ENCODE peak calls at places on chromosomes 3 and 15, in five cellular contexts. H is right atrium auricular region; Q is kidney epithelial cell; U is CD8-positive, alpha-beta T cell; K is prostate gland. V is an unnamed sample.
A peak's percentile ranks its signal among the peaks of the same experiment; 100 is the strongest.

GRCh38 chr15:101127503-101128076 is 124.3 kb downstream of the CHSY1 start:
- DNase-seq in U (peak; percentile 43), K (peak; percentile 66), Q (no peak), H (peak; percentile 89), V (peak; percentile 84)

GRCh38 chr3:27724459-27725197 is 2.5 kb upstream of the EOMES start:
- DNase-seq in H (no peak), K (no peak), Q (no peak), U (no peak), V (no peak)

GRCh38 chr3:169430687-169431404 is 232.7 kb downstream of the MECOM start:
- DNase-seq in Q (peak; percentile 21), U (no peak), K (peak; percentile 55), H (no peak), V (no peak)

GRCh38 chr3:54850484-54851003 is 77.3 kb downstream of the LRTM1 start:
- DNase-seq in H (no peak), K (no peak), U (no peak), Q (no peak), V (no peak)

GRCh38 chr15:62879770-62880169 is 162.8 kb upstream of the TPM1 start:
- DNase-seq in U (no peak), H (no peak), Q (no peak), K (no peak), V (no peak)

GRCh38 chr15:51450001-51450400 is 108.5 kb downstream of the GLDN start:
- DNase-seq in Q (peak; percentile 29), U (no peak), H (no peak), K (no peak), V (no peak)

GRCh38 chr3:134366928-134367352 is 7.3 kb downstream of the AMOTL2 start:
- DNase-seq in H (no peak), K (no peak), U (no peak), Q (no peak), V (no peak)

GRCh38 chr3:191528589-191528988 is 67.6 kb downstream of the PYDC2 start:
- DNase-seq in Q (no peak), K (no peak), U (no peak), H (no peak), V (no peak)

GRCh38 chr3:48475188-48475587 is 28.7 kb downstream of the ATRIP start:
- DNase-seq in U (no peak), K (no peak), H (no peak), Q (no peak), V (no peak)

GRCh38 chr15:29337156-29337959 is 67.7 kb upstream of the NSMCE3 start:
- DNase-seq in H (no peak), U (no peak), Q (no peak), K (peak; percentile 75), V (no peak)

GRCh38 chr15:65330934-65331645 is 26.6 kb downstream of the RNU5B-1 start:
- DNase-seq in K (no peak), Q (no peak), U (no peak), H (no peak), V (no peak)

GRCh38 chr15:71888797-71889196 is 78.4 kb downstream of the NR2E3 start:
- DNase-seq in K (no peak), H (no peak), U (no peak), Q (no peak), V (no peak)

GRCh38 chr15:71892335-71892734 is 82.0 kb downstream of the NR2E3 start:
- DNase-seq in U (no peak), H (no peak), K (no peak), Q (no peak), V (no peak)

GRCh38 chr15:71889947-71890346 is 79.6 kb downstream of the NR2E3 start:
- DNase-seq in H (no peak), Q (no peak), U (no peak), K (no peak), V (no peak)

GRCh38 chr15:71889385-71889784 is 79.0 kb downstream of the NR2E3 start:
- DNase-seq in K (no peak), U (no peak), H (no peak), Q (no peak), V (no peak)

GRCh38 chr15:71891026-71891425 is 80.7 kb downstream of the NR2E3 start:
- DNase-seq in H (no peak), U (no peak), Q (no peak), K (no peak), V (no peak)
- TF ChIP-seq CTCF in H (no peak), U (no peak), Q (no peak), K (no peak), V (no peak)

DNA sequence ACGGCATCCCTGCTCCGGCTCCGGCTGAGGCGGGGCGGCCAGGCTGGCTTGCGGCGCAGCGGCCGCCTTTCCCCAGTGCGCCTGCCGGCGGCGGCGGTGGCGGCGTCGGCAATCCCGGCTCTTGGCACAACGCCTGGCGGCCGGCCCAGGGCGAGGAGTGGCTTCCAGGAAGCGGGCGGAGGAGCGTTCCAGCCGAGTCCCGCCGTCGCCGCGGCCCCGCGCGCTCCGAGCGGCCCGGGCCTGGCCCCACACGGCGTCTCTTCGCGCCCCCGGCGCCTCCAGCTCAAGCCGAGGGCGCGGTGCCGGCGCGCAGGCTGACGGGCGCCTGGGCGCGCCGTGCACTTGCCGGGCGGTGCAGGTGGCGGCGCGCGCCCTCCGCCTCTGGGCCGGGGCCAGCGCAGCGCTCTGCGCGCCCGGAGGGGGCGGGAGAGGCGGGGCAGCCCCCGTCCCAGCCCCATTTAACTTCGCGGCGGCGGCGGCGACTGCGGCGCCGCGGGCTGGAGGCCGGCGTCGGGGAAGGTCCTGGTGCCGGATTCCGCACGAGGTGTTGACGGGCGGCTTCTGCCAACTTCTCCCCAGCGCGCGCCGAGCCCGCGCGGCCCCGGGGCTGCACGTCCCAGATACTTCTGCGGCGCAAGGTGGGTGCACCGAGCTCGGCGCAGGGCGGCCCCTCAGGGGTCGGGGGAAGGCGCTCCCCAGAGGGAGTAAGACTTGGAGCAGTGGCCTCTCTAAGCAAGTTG is at the start of gene ADAMTSL3:
- DNase-seq in H (peak; percentile 77), K (peak; percentile 76), U (no peak), Q (no peak), V (no peak)
- H3K4me3 ChIP-seq in H (peak within 1 kb of the TSS; percentile 68), K (peak within 1 kb of the TSS; percentile 36), U (no peak within 1 kb of the TSS), Q (peak within 1 kb of the TSS; percentile 41), V (no peak within 1 kb of the TSS)

GRCh38 chr3:182252802-182253201 is 540.5 kb upstream of the ATP11B start:
- DNase-seq in H (no peak), U (no peak), K (no peak), Q (no peak), V (no peak)

GRCh38 chr3:182246870-182247269 is 535.1 kb downstream of the SOX2 start:
- DNase-seq in K (no peak), H (no peak), U (no peak), Q (no peak), V (no peak)

GRCh38 chr3:182245059-182245458 is 533.3 kb downstream of the SOX2 start:
- DNase-seq in Q (no peak), K (no peak), U (no peak), H (no peak), V (no peak)

GRCh38 chr3:182244222-182244971 is 532.7 kb downstream of the SOX2 start:
- DNase-seq in K (no peak), U (no peak), H (no peak), Q (no peak), V (no peak)

GRCh38 chr3:182248349-182248880 is 536.7 kb downstream of the SOX2 start:
- DNase-seq in K (no peak), U (no peak), H (no peak), Q (no peak), V (no peak)
- TF ChIP-seq CTCF in K (no peak), U (no peak), H (no peak), Q (no peak), V (no peak)

DNA sequence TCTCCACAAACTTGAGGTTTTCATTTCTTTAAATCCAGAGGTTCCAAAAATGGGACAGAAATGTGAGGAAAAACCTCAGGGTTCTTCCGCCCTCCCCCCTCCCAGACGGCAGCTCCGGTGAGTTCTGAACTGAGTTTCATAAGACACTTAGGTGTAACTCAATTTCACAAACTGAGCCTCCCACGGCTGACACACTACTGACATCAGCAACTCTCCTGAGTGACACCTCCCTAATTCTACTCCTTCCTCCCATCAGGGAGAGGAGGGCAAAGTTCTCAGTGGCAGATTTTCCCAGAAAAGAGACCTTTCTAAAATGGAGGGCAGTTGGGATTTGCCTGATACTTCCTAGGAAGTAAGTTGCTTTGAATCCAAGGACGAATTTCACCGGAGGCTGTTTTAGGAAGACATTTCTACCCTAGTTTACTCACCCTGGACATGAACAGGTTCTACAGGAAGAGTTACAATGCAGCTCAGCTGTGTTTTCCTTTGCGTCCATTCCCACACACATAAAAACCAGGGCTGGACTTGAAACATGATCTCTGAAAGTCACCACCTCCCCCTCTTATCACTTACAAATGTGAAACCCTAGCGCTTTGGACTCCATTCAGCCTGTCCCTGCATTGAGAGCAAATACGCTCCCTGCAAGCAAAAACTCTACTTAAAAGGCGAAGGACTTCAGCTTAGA is 78.1 kb upstream of the LMOD3 start:
- DNase-seq in H (peak; percentile 68), K (peak; percentile 79), U (no peak), Q (peak; percentile 78), V (peak; percentile 32)
- H3K4me3 ChIP-seq in H (peak overlapping the region; percentile 35), K (peak overlapping the region; percentile 44), U (no peak overlapping the region), Q (peak overlapping the region; percentile 51), V (no peak overlapping the region)

DNA sequence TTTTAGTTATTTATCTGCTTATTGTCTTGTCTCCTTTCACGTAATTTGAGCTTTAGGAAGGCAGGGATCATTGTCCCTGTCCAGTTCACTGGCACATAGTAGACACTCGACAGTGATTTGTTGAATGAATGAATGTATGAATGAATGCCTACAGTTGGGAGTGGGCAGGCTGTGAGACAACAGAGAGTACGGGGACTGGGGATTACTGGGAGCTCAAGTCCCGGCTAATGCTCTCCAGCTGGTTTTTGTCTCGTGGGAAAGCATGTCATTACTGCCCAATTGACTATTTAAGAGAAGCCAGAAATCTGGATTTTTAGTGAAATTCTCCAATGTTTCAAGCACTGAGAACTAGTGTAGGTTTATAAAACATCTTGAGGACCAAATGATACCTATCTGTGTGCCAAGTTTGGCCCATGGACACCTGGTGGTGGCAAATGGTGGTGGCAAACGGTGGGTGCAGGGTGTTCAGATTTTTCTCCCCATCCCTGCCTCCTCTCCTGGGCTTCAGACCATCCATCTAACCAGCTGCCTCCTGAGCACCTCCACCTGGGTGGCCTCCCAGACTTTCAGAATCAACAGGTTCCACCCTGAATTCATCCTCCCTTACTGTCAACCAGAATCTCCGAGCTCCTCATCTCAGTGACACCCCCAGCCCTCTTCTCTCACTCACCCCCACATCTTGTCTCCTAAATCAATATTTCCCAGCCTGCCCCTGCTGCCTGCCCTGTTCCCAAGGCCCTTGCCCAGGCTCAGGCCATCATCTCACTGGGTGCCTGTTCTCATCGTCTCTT is 36.2 kb upstream of the TRH start:
- DNase-seq in Q (no peak), U (no peak), H (no peak), K (no peak), V (no peak)
- TF ChIP-seq CTCF in Q (peak; percentile 27), U (no peak), H (no peak), K (no peak), V (peak; percentile 3)

DNA sequence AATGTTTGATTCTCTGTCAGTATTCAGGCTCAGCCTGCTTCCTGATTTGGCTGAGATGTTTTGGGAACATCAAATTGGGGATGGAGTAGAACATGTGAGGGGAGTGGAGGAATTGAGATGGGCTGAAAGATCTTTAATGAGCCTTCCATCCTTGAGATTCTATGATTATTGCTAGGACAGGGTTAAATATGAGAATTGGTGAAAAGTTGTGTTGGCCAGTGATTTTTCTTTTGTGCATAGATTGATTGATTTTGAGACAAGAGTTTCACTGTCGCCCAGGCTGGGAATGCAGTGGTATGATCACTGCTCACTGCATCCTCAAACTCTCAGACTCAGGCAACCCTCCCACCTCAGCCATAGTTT is 32.4 kb downstream of the IQGAP1 start:
- DNase-seq in U (no peak), Q (no peak), H (no peak), K (no peak), V (no peak)
- H3K4me3 ChIP-seq in U (no peak overlapping the region), Q (no peak overlapping the region), H (no peak overlapping the region), K (no peak overlapping the region), V (peak overlapping the region; percentile 12)

V was measured in HFF-Myc.